ENCODE peak calls at places on chromosomes 16 and 17, in eight cellular contexts. L, A, S, D, N, W, G and M are unnamed samples.

GRCh38 chr16:27199747-27200146 is 3.6 kb upstream of the KDM8 start:
- DNase-seq in S (no peak), D (no peak), N (no peak), A (no peak), L (no peak), W (no peak), G (no peak), M (no peak)

GRCh38 chr16:24085665-24086064 is 170.5 kb upstream of the CACNG3 start:
- DNase-seq in N (no peak), A (no peak), L (no peak), D (no peak), S (no peak), W (no peak), G (no peak), M (no peak)

GRCh38 chr17:19370493-19370960 is 7.8 kb upstream of the MAPK7 start:
- DNase-seq in G (no peak), D (peak), W (no peak), A (no peak), L (peak), N (peak), S (peak), M (no peak)

GRCh38 chr16:10111156-10111761 is 71.0 kb downstream of the GRIN2A start:
- DNase-seq in S (no peak), A (no peak), W (no peak), D (no peak), G (no peak), N (no peak), L (no peak), M (no peak)

GRCh38 chr17:70060415-70060814 is 14.6 kb upstream of the KCNJ16 start:
- DNase-seq in A (peak), D (no peak), S (no peak), W (no peak), G (no peak), L (no peak), N (no peak), M (no peak)

GRCh38 chr17:28896884-28897768 is at the start of gene FLOT2:
- DNase-seq in W (no peak), A (no peak), L (peak), N (peak), D (peak), G (peak), S (peak), M (peak)

GRCh38 chr16:24728011-24728410 is 1.4 kb upstream of the TNRC6A start:
- DNase-seq in S (no peak), A (no peak), G (no peak), L (no peak), W (no peak), N (no peak), D (no peak), M (no peak)

GRCh38 chr16:24900230-24900629 is 54.5 kb downstream of the SLC5A11 start:
- DNase-seq in S (no peak), G (no peak), W (no peak), D (no peak), N (no peak), A (no peak), L (no peak), M (no peak)

GRCh38 chr16:57801098-57801855 is 1.0 kb downstream of the KIFC3 start:
- DNase-seq in W (no peak), A (no peak), G (no peak), S (no peak), D (peak), L (peak), N (no peak), M (no peak)

GRCh38 chr16:83116274-83116892 is 489.6 kb downstream of the CDH13 start:
- DNase-seq in W (no peak), D (no peak), S (no peak), A (no peak), G (no peak), N (no peak), L (no peak), M (no peak)

GRCh38 chr17:49239963-49240362 is 9.4 kb upstream of the PHOSPHO1 start:
- DNase-seq in N (no peak), G (no peak), W (no peak), D (no peak), S (no peak), L (no peak), A (no peak), M (no peak)

GRCh38 chr17:11144358-11145233 is 96.4 kb upstream of the SHISA6 start:
- DNase-seq in S (no peak), A (peak), D (no peak), N (no peak), G (no peak), L (peak), W (no peak), M (no peak)

GRCh38 chr16:77767826-77768225 is 20.5 kb upstream of the VAT1L start:
- DNase-seq in G (no peak), L (no peak), W (no peak), A (no peak), N (no peak), D (no peak), S (no peak), M (no peak)

GRCh38 chr16:9340402-9341095 is 249.1 kb downstream of the HAPSTR1 start:
- DNase-seq in D (no peak), L (no peak), G (no peak), W (no peak), S (no peak), A (no peak), N (no peak), M (no peak)

GRCh38 chr17:39573447-39574298 is 34.0 kb downstream of the NEUROD2 start:
- DNase-seq in G (peak), S (peak), A (no peak), W (peak), N (no peak), L (peak), D (peak), M (peak)

GRCh38 chr16:80580109-80580832 is 39.5 kb downstream of the DYNLRB2 start:
- DNase-seq in D (no peak), N (peak), S (no peak), G (no peak), L (no peak), A (no peak), W (no peak), M (peak)

GRCh38 chr17:164536-165235 is 16.8 kb downstream of the DOC2B start:
- DNase-seq in D (no peak), L (peak), S (peak), G (peak), W (no peak), A (no peak), N (no peak), M (peak)

GRCh38 chr16:84299734-84300440 is 5.2 kb downstream of the WFDC1 start:
- DNase-seq in L (no peak), G (no peak), S (no peak), A (no peak), W (no peak), N (no peak), D (no peak), M (no peak)

GRCh38 chr17:27496005-27496404 is 39.8 kb downstream of the KSR1 start:
- DNase-seq in A (no peak), L (no peak), G (no peak), W (no peak), N (no peak), S (no peak), D (no peak), M (no peak)

GRCh38 chr16:57017251-57017650 is 27.9 kb downstream of the NLRC5 start:
- DNase-seq in S (no peak), N (no peak), D (no peak), W (no peak), A (no peak), L (no peak), G (no peak), M (no peak)

GRCh38 chr17:72710185-72710584 is 382.3 kb downstream of the SLC39A11 start:
- DNase-seq in N (no peak), G (no peak), A (no peak), D (no peak), W (no peak), S (no peak), L (no peak), M (no peak)

GRCh38 chr16:4101421-4102275 is 14.6 kb downstream of the ADCY9 start:
- DNase-seq in W (no peak), G (no peak), D (peak), S (peak), N (no peak), L (no peak), A (no peak), M (no peak)

GRCh38 chr17:60354223-60354622 is 37.7 kb downstream of the USP32 start:
- DNase-seq in L (no peak), D (no peak), N (no peak), A (peak), S (no peak), W (no peak), G (no peak), M (no peak)

GRCh38 chr16:70438325-70438982 is 446 bp downstream of the ST3GAL2 start:
- DNase-seq in S (peak), L (no peak), D (peak), A (no peak), N (no peak), W (no peak), G (no peak), M (peak)

GRCh38 chr17:35368086-35368824 is 5.2 kb downstream of the SLFN11 start:
- DNase-seq in L (no peak), N (peak), A (no peak), S (no peak), D (no peak), G (no peak), W (no peak), M (peak)

GRCh38 chr17:45235071-45236001 is 13.7 kb downstream of the FMNL1 start:
- DNase-seq in S (peak), D (peak), N (peak), G (peak), A (peak), W (peak), L (peak), M (peak)

DNA sequence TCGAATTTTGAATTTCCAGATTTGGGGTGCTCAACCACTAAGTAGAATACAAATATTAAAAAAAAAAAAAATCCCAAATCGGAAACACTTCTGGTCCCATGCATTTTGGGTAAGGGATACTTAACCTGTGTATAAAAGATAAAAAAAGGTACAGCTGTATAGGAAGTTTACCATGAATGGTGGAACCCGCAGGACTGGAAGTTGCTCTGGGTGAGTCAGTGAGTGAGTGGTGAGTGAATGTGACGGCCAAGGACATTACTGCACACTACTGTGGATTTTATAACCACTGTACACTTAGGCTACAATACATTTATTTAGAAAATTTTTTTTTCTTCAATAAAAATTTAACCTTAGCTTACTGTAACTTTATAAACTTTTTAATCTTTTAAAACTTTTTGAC is 71.3 kb upstream of the BCAR1 start:
- DNase-seq in L (no peak), D (no peak), N (no peak), W (no peak), A (no peak), S (no peak), G (no peak), M (no peak)
- H3K4me3 ChIP-seq in L (no peak), D (no peak), N (no peak), W (no peak), A (no peak), S (no peak), G (no peak), M (no peak)

DNA sequence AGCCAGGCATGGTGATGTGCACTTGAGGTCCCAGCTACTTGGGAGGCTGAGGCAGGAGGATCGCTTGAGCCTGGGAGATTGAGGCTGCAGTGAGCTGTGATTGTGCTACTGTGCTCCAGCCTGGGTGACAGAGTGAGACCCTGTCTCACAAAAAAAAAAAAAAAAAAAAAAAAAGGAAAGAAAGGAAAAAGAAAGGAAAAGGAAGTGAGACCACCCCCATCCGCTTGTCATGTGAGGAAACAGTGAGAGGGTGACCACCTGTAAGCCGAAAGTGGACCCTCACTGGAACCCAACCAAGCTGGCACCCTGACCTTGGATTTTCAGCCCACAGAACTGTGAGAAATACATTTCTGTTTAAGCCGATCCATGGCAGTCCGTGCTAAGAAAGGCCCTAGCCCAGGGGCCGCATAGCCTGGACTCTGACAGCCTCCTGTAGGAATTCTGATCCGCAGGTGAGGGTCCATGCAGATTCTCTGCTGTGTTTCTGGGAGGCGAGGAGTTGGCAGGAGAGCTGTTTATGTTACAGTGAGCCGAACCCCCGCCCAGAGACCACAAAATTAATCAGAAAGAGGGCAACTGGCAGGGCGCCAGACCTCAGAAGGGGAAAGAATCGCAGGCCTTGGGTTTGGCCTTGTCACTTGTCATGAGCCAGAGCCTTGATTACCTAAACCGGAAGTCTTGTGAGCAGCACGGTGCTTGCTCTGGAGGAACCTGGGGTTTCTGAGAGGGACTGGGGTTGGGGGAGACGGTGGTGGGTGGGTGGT is 938 bp downstream of the SGSH start:
- DNase-seq in L (no peak), N (peak), W (peak), A (peak), S (peak), D (peak), G (peak), M (peak)
- H3K4me3 ChIP-seq in L (peak), N (peak), W (peak), A (peak), S (peak), D (peak), G (peak), M (peak)

DNA sequence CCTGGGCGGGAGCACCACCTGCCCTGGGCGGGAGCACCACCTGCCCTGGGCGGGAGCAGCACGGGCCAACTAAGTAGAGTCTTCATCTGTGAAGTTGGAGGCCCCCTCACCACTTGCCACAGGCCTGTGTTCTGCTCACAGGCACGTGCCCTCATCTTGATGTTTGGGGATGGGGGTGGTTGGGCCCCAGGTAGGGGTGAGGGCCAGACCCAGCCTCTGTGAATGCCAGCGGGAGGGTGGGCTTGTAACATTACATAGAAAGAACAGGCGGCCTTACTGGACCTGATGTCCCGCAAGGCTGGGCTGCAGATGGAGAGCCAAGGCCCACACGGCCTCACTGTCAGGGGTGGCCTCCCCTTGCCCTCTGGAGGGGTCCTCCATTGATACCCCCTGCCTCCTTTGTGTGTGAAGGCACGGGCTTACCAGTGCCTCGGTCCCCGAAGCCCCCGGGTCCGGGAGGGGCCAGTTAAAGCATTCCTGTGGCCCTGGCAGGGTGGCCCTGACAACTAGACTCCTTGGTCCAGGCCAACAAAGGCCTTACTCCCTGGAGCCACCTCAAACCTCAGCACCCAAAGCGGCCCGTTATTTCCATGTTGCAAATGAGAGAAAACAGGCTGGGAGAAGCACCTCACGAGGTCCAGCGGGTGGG is 1.1 kb upstream of the SLC16A3 start:
- DNase-seq in N (no peak), W (no peak), D (no peak), G (no peak), A (no peak), S (no peak), L (no peak), M (no peak)
- H3K4me3 ChIP-seq in N (peak), W (peak), D (peak), G (peak), A (peak), S (peak), L (no peak), M (no peak)

GRCh38 chr17:82843904-82844640 is 4.2 kb upstream of the ZNF750 start:
- DNase-seq in D (no peak), N (no peak), S (no peak), W (no peak), L (no peak), A (no peak), G (no peak), M (no peak)
- H3K4me3 ChIP-seq in D (no peak), N (no peak), S (peak), W (no peak), L (no peak), A (no peak), G (no peak), M (no peak)

GRCh38 chr17:81509687-81510523 is 2.7 kb downstream of the ACTG1 start:
- DNase-seq in L (no peak), S (no peak), D (no peak), W (no peak), A (no peak), G (no peak), N (no peak), M (no peak)
- H3K4me3 ChIP-seq in L (peak), S (peak), D (peak), W (peak), A (peak), G (peak), N (peak), M (peak)

GRCh38 chr16:35255186-35255803 is 1795.9 kb downstream of the TP53TG3F start:
- DNase-seq in D (no peak), N (no peak), A (no peak), G (no peak), L (no peak), W (no peak), S (no peak), M (no peak)

GRCh38 chr16:35258381-35258780 is 1799.0 kb downstream of the TP53TG3F start:
- DNase-seq in N (no peak), S (no peak), D (no peak), L (no peak), A (no peak), G (no peak), W (no peak), M (no peak)

GRCh38 chr16:35252356-35252936 is 1793.0 kb downstream of the TP53TG3F start:
- DNase-seq in W (no peak), G (no peak), N (no peak), A (no peak), S (no peak), L (no peak), D (no peak), M (no peak)

DNA sequence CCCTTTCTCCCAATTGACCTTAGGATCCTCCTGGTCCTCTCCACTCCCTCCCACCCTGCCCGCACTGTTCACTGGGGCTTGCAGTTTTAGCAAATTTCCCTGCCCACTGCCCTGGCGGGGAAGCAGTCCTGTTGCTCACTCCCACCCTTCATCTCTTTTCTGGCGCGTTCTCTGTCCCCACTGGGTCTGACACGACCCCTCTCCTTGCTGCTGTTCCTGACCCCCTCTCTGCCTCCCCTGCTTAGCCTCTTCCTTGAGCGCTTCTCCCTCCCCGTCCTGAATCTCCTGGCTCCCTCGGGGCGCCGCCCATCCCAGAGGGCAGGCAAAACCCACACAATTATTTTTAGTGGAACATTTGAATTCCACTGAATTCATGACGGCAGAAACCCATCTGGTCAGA is 1796.4 kb downstream of the TP53TG3F start:
- DNase-seq in G (no peak), S (no peak), W (no peak), A (no peak), N (no peak), D (no peak), L (no peak), M (no peak)
- H3K4me3 ChIP-seq in G (no peak), S (no peak), W (no peak), A (no peak), N (no peak), D (no peak), L (no peak), M (no peak)